ENCODE peak calls at places on chromosomes 4 and X, in four cellular contexts. Y, U, V and E are unnamed samples.

GRCh38 chrX:489805-490204 is 103.1 kb upstream of the PPP2R3B start:
- DNase-seq in V (no peak), Y (no peak), U (no peak), E (no peak)

GRCh38 chr4:163107754-163108153 is 58.9 kb downstream of the NAF1 start:
- DNase-seq in Y (peak), V (peak), U (no peak), E (no peak)

GRCh38 chr4:189656551-189657165 is 284.0 kb upstream of the FRG1 start:
- DNase-seq in U (peak), V (no peak), Y (no peak), E (no peak)

GRCh38 chrX:1661048-1661921 is 46.4 kb downstream of the ASMT start:
- DNase-seq in V (no peak), Y (peak), U (no peak), E (no peak)

GRCh38 chr4:183825346-183825745 is 79.8 kb upstream of the STOX2 start:
- DNase-seq in V (no peak), U (no peak), Y (no peak), E (no peak)

GRCh38 chr4:113951263-113951662 is 28.2 kb downstream of the ARSJ start:
- DNase-seq in V (peak), Y (no peak), U (peak), E (no peak)

GRCh38 chrX:71637253-71637618 is 18.9 kb upstream of the CXCR3 start:
- DNase-seq in V (peak), Y (no peak), U (no peak), E (no peak)

GRCh38 chr4:109294006-109294405 is 8.5 kb downstream of the COL25A1 start:
- DNase-seq in V (peak), Y (no peak), U (peak), E (no peak)

GRCh38 chr4:71241467-71242401 is 97.1 kb upstream of the SLC4A4 start:
- DNase-seq in Y (no peak), V (no peak), U (peak), E (no peak)

GRCh38 chrX:3820170-3820569 is 106.7 kb upstream of the PRKX start:
- DNase-seq in Y (peak), U (peak), V (peak), E (no peak)

GRCh38 chr4:23333556-23333945 is 556.3 kb downstream of the PPARGC1A start:
- DNase-seq in V (no peak), U (no peak), Y (no peak), E (peak)

GRCh38 chr4:7332216-7333023 is 102.3 kb downstream of the PSAPL1 start:
- DNase-seq in Y (peak), V (peak), U (peak), E (no peak)

GRCh38 chr4:38279650-38280322 is 319.6 kb downstream of the PTTG2 start:
- DNase-seq in Y (peak), V (peak), U (peak), E (no peak)

GRCh38 chrX:12141511-12141910 is 3.2 kb downstream of the FRMPD4 start:
- DNase-seq in U (no peak), Y (no peak), V (no peak), E (no peak)

GRCh38 chrX:12139934-12140611 is 1.8 kb downstream of the FRMPD4 start:
- DNase-seq in Y (peak), U (no peak), V (no peak), E (no peak)

GRCh38 chrX:12142661-12143060 is 4.4 kb downstream of the FRMPD4 start:
- DNase-seq in U (no peak), Y (no peak), V (no peak), E (no peak)

GRCh38 chrX:12137982-12138365 is 299 bp upstream of the FRMPD4 start:
- DNase-seq in U (no peak), Y (peak), V (no peak), E (no peak)

GRCh38 chrX:12138366-12139313 is at the start of gene FRMPD4:
- DNase-seq in U (peak), Y (peak), V (no peak), E (no peak)
- TF ChIP-seq EZH2 in U (no peak), Y (no peak), V (no peak), E (no peak)

GRCh38 chr4:73067971-73068394 is 1.5 kb downstream of the COX18 start:
- DNase-seq in V (peak), U (no peak), Y (no peak), E (no peak)
- H2AFZ ChIP-seq in V (peak), U (peak), Y (peak), E (peak)

GRCh38 chr4:168498259-168498658 is 1.4 kb downstream of the PALLD start:
- DNase-seq in V (no peak), U (no peak), Y (no peak), E (no peak)

GRCh38 chr4:168496834-168497233 is at the start of gene PALLD:
- DNase-seq in Y (no peak), U (peak), V (no peak), E (peak)

GRCh38 chr4:168502886-168503285 is 6.0 kb downstream of the PALLD start:
- DNase-seq in Y (no peak), U (no peak), V (no peak), E (no peak)

GRCh38 chr4:168501407-168501806 is 4.6 kb downstream of the PALLD start:
- DNase-seq in U (no peak), V (no peak), Y (no peak), E (no peak)

GRCh38 chr4:168499241-168499640 is 2.4 kb downstream of the PALLD start:
- DNase-seq in Y (no peak), V (no peak), U (no peak), E (no peak)
- H3K4me2 ChIP-seq in Y (no peak), V (no peak), U (no peak), E (no peak)

GRCh38 chr4:141132689-141133145 is 552 bp downstream of the RNF150 start:
- DNase-seq in U (peak), V (peak), Y (no peak), E (no peak)
- TF ChIP-seq EZH2 in U (no peak), V (no peak), Y (no peak), E (no peak)

GRCh38 chrX:17032351-17032750 is 85.9 kb downstream of the REPS2 start:
- DNase-seq in V (peak), Y (peak), U (no peak), E (peak)
- H2AFZ ChIP-seq in V (no peak), Y (no peak), U (no peak), E (no peak)

DNA sequence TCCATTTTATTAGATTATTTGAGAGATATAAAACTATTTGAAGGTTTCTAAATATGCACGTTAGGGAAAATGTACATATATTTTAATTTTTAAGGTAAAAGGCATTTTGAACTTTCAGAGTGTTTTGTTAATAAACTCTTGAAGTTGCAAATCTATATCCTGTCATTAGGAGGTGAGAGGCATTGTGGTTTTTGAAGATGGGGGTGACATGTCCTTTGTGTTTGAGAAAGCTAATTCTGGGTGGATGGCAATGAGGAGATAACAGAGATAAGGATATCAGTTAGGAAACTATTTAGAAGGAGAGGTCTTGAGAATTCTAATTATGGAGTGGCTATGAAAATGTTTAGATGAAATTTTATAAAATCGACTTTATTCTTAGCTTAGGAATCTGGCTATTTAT is 6.1 kb downstream of the STIM2 start:
- DNase-seq in U (no peak), V (no peak), Y (no peak), E (no peak)
- H3K4me2 ChIP-seq in U (no peak), V (no peak), Y (no peak), E (no peak)